ENCODE peak calls at places on chromosomes 7 and 10, in four cellular contexts. Z is H1, O is HCT116, D is K562. P is an unnamed sample.

GRCh38 chr10:76657337-76658012 is 980.1 kb downstream of the KCNMA1 start:
- DNase-seq in Z (no peak), O (no peak), D (no peak), P (no peak)

GRCh38 chr10:74755273-74755672 is 71.1 kb upstream of the KAT6B start:
- DNase-seq in Z (no peak), O (no peak), D (no peak), P (no peak)

GRCh38 chr7:5598769-5599371 is 175.2 kb upstream of the TNRC18 start:
- DNase-seq in Z (no peak), O (no peak), D (peak; percentile 97), P (peak; percentile 48)

GRCh38 chr10:34906021-34906965 is 91.2 kb upstream of the PARD3 start:
- DNase-seq in Z (no peak), O (no peak), D (peak; percentile 16), P (peak; percentile 58)

GRCh38 chr10:24744966-24745365 is 21.3 kb upstream of the ARHGAP21 start:
- DNase-seq in Z (no peak), O (no peak), D (no peak), P (no peak)

GRCh38 chr7:108420482-108420908 is 35.7 kb downstream of the NRCAM start:
- DNase-seq in Z (no peak), O (no peak), D (no peak), P (no peak)

GRCh38 chr10:58175990-58176910 is 91.4 kb downstream of the IPMK start:
- DNase-seq in Z (no peak), O (no peak), D (peak; percentile 27), P (no peak)

GRCh38 chr7:74332373-74333176 is 43.4 kb downstream of the CLIP2 start:
- DNase-seq in Z (no peak), O (no peak), D (no peak), P (no peak)

GRCh38 chr10:124735491-124736286 is 8.5 kb downstream of the FAM53B start:
- DNase-seq in Z (no peak), O (no peak), D (no peak), P (no peak)

GRCh38 chr10:77835669-77836086 is 90.9 kb downstream of the DLG5 start:
- DNase-seq in Z (no peak), O (no peak), D (no peak), P (no peak)

GRCh38 chr10:126902157-126902556 is 3.1 kb upstream of the DOCK1 start:
- DNase-seq in Z (no peak), O (peak; percentile 69), D (no peak), P (no peak)

GRCh38 chr7:157502701-157503111 is 165.9 kb downstream of the DNAJB6 start:
- DNase-seq in Z (no peak), O (no peak), D (no peak), P (no peak)

GRCh38 chr10:107733328-107733727 is 568.8 kb upstream of the SORCS1 start:
- DNase-seq in Z (no peak), O (no peak), D (no peak), P (no peak)

GRCh38 chr7:67475293-67475692 is 478.7 kb downstream of the TYW1 start:
- DNase-seq in Z (no peak), O (no peak), D (no peak), P (no peak)

GRCh38 chr10:80515511-80515910 is 22.2 kb upstream of the SH2D4B start:
- DNase-seq in Z (no peak), O (no peak), D (no peak), P (no peak)

GRCh38 chr7:44368885-44369284 is 43.5 kb upstream of the CAMK2B start:
- DNase-seq in Z (no peak), O (no peak), D (no peak), P (no peak)

GRCh38 chr10:71829171-71829570 is 21.9 kb downstream of the PSAP start:
- DNase-seq in Z (no peak), O (no peak), D (peak; percentile 50), P (no peak)

GRCh38 chr7:5214236-5214635 is 24.2 kb downstream of the WIPI2 start:
- DNase-seq in Z (no peak), O (no peak), D (no peak), P (no peak)

GRCh38 chr7:19572566-19572965 is 136.3 kb downstream of the POLR1F start:
- DNase-seq in Z (no peak), O (no peak), D (no peak), P (no peak)

GRCh38 chr7:51949726-51950644 is 633.4 kb upstream of the COBL start:
- DNase-seq in Z (peak; percentile 91), O (no peak), D (no peak), P (peak; percentile 74)

GRCh38 chr7:106626376-106627293 is 34.3 kb downstream of the CCDC71L start:
- DNase-seq in Z (no peak), O (peak; percentile 62), D (no peak), P (no peak)

GRCh38 chr10:73850863-73851461 is 23.4 kb downstream of the CAMK2G start:
- DNase-seq in Z (no peak), O (no peak), D (no peak), P (peak; percentile 28)

GRCh38 chr10:70267161-70267933 is 16.5 kb downstream of the NPFFR1 start:
- DNase-seq in Z (no peak), O (peak; percentile 73), D (peak; percentile 39), P (peak; percentile 79)

GRCh38 chr10:28326516-28327493 is 23.9 kb upstream of the MPP7 start:
- DNase-seq in Z (no peak), O (no peak), D (no peak), P (no peak)

GRCh38 chr10:73043766-73044377 is 52.8 kb downstream of the P4HA1 start:
- DNase-seq in Z (no peak), O (no peak), D (no peak), P (no peak)

GRCh38 chr10:95872158-95872711 is 35.5 kb upstream of the CC2D2B start:
- DNase-seq in Z (no peak), O (no peak), D (no peak), P (no peak)

GRCh38 chr7:112144284-112145059 is 61.7 kb downstream of the DOCK4 start:
- DNase-seq in Z (no peak), O (no peak), D (no peak), P (no peak)

GRCh38 chr7:145698526-145699262 is 417.9 kb upstream of the CNTNAP2 start:
- DNase-seq in Z (no peak), O (no peak), D (peak; percentile 7), P (no peak)

GRCh38 chr7:34823650-34824258 is 165.7 kb downstream of the NPSR1 start:
- DNase-seq in Z (no peak), O (peak; percentile 41), D (peak; percentile 62), P (peak; percentile 71)

DNA sequence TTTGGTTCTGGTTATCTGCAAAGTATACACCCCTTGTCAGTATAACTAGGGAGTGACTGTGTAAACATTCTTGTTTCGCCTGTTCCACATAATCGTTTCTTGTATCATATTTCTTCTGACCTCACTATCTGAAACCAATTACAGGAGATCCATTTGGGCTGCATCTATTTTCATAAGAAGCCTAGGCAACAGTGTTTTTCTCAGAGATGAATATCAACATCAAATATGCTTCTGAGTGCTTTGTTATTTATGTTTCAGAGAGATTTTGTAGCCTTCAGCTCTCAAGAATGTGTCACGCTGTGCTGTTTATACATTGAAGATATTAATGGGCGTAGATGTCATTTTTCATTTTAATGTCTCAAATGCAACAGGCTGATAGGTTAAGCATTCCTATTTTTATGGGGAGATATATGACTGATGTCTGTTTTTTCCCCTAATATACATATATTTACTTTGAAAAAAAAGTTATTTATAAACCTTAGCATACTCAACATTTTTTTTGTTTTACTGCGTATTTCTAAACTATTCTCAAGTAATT is 115.5 kb downstream of the FOXP2 start:
- DNase-seq in Z (no peak), O (no peak), D (no peak), P (no peak)
- TF ChIP-seq ATF3 in Z (no peak), O (no peak), D (no peak), P (no peak)

GRCh38 chr7:38102486-38102885 is 75.6 kb upstream of the STARD3NL start:
- DNase-seq in Z (no peak), O (no peak), D (no peak), P (no peak)

GRCh38 chr7:38112075-38112474 is 66.0 kb upstream of the STARD3NL start:
- DNase-seq in Z (no peak), O (no peak), D (no peak), P (no peak)

GRCh38 chr7:38105874-38106483 is 72.1 kb upstream of the STARD3NL start:
- DNase-seq in Z (no peak), O (peak; percentile 19), D (peak; percentile 51), P (no peak)

GRCh38 chr7:38107486-38107893 is 70.6 kb upstream of the STARD3NL start:
- DNase-seq in Z (peak; percentile 7), O (peak; percentile 48), D (peak; percentile 80), P (peak; percentile 81)
- TF ChIP-seq MAX in Z (no peak), O (no peak), D (no peak), P (no peak)

DNA sequence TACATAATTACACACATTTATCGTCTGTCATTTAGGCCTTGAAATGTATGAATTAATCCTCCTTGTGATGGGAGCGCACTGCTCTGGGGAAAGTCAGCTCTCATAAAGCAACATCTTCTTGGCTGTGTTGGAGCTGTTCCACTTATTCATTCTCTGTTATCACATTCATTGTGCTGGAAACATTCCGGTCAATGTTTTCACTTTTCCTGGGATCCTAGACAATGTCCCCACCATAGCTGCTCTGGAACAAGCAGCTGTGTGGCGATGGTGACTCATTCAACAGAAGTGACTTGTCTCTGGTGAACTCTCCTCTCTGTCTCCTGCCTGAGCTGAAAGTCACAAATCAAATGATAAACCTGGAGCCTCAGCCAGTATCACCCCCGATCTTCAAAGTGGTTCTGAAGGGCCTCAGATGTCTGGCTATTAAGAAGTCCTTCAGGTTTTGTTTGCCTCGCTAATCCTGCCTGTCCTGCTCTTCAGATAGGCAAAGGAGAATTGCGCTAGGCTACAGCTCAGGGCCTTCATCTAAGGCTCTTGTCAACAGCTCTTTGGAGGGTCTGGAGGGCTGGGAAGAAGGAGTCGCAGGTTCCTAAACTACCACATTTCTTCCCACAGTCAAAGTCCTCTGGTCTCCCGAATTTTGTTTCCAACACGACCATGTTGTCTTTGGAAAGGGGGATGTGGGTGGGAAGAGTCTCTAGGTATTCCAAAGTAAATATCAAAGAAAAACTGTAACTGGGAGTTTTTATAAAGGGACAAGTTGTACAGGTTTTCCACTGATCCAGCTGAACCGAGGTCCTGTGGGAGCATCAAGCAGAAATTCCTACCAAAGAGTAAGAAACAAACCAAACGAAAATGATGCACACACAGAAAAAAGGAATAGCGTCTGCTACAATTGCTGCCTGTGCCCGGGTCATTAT is 29.3 kb downstream of the KLF6 start:
- DNase-seq in Z (no peak), O (no peak), D (peak; percentile 42), P (no peak)
- TF ChIP-seq ATF3 in Z (no peak), O (no peak), D (no peak), P (no peak)

GRCh38 chr10:118753331-118753730 is 1.4 kb downstream of the CACUL1 start:
- DNase-seq in Z (no peak), O (no peak), D (no peak), P (no peak)

GRCh38 chr10:118751272-118751671 is 3.5 kb downstream of the CACUL1 start:
- DNase-seq in Z (no peak), O (no peak), D (no peak), P (no peak)

GRCh38 chr10:118752401-118752800 is 2.4 kb downstream of the CACUL1 start:
- DNase-seq in Z (no peak), O (no peak), D (no peak), P (no peak)

GRCh38 chr10:118754556-118755423 is at the start of gene CACUL1:
- DNase-seq in Z (peak; percentile 99), O (peak; percentile 100), D (peak; percentile 97), P (peak; percentile 100)

DNA sequence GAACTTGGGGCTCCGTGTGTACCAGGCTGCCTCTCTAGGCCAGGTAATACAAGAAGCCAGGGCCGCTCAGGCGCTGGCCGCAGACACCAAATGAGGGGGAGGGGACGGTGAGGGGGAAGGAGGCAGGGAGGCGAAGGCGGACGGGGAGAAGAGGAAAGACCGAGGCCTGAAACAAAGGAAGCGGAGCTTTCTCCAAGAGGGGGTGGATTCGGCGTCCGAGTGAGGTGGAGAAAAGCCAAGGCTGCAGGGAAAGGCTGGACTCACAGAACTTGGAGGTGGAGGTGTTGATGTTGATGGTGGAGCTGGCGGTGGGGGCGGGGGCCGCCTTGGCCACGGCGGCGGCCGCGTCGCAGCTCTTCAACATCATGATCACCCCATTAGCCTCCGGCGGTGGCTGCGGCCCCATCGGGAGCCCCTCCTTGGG is 626 bp downstream of the CACUL1 start:
- DNase-seq in Z (no peak), O (no peak), D (peak; percentile 52), P (peak; percentile 69)
- TF ChIP-seq MAX in Z (no peak), O (no peak), D (no peak), P (no peak)

P was measured in WTC11.